ENCODE peak calls at places on chromosomes 3 and 15, in four cellular contexts. L, F, H and T are unnamed samples.

GRCh38 chr3:192879346-192880031 is 38.2 kb downstream of the MB21D2 start:
- DNase-seq in L (peak; percentile 83), F (peak; percentile 24), H (no peak), T (no peak)

GRCh38 chr3:9600597-9600996 is 47.0 kb upstream of the LHFPL4 start:
- DNase-seq in H (no peak), L (no peak), F (peak; percentile 73), T (no peak)

GRCh38 chr3:152460936-152461335 is 192.2 kb downstream of the MBNL1 start:
- DNase-seq in F (no peak), L (peak; percentile 5), H (no peak), T (no peak)

GRCh38 chr3:8451696-8452095 is 49.9 kb upstream of the LMCD1 start:
- DNase-seq in F (no peak), L (no peak), H (no peak), T (no peak)

GRCh38 chr3:12536423-12536822 is 8.9 kb downstream of the MKRN2OS start:
- DNase-seq in F (no peak), L (no peak), H (no peak), T (no peak)

GRCh38 chr15:85757939-85758654 is 36.6 kb downstream of the KLHL25 start:
- DNase-seq in H (no peak), F (no peak), L (no peak), T (no peak)

GRCh38 chr15:54149115-54149531 is 170.9 kb downstream of the UNC13C start:
- DNase-seq in F (no peak), L (no peak), H (no peak), T (no peak)

GRCh38 chr3:137695351-137695750 is 68.8 kb upstream of the SOX14 start:
- DNase-seq in L (no peak), H (no peak), F (no peak), T (no peak)

GRCh38 chr3:10716964-10717363 is 99.1 kb upstream of the SLC6A11 start:
- DNase-seq in F (no peak), H (no peak), L (no peak), T (no peak)

GRCh38 chr15:46146915-46147314 is 512.1 kb downstream of the SQOR start:
- DNase-seq in H (no peak), L (no peak), F (no peak), T (no peak)

GRCh38 chr3:27632431-27633223 is 89.5 kb downstream of the EOMES start:
- DNase-seq in H (no peak), F (peak; percentile 30), L (peak; percentile 27), T (no peak)

GRCh38 chr3:108092556-108092955 is 1.7 kb upstream of the CD47 start:
- DNase-seq in L (no peak), H (no peak), F (no peak), T (no peak)

GRCh38 chr3:165404357-165405042 is 208.3 kb upstream of the SLITRK3 start:
- DNase-seq in F (no peak), H (no peak), L (peak; percentile 5), T (no peak)

GRCh38 chr3:169085827-169086226 is 577.7 kb downstream of the MECOM start:
- DNase-seq in L (no peak), F (no peak), H (no peak), T (no peak)

DNA sequence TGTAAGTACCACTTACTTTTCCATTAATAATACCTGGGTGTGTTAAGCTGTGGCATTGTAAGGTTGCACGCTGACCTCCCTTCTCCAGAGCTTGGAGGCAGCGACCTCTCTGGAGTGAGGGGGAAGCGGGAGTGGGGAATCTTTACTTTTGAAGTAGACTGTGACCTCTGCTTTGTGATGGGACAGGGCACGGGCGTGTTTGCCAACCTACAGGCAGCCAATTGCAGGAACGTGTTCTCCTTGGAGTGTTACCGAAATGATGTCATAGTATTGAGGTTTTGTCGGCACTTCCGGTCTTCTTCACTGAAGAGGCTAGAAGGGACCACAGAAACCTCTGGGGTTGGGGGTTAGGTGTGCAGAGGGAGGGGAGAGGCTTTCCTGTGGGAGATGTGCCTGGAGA is 227.3 kb upstream of the C2CD4B start:
- DNase-seq in H (no peak), L (peak; percentile 75), F (no peak), T (no peak)
- TF ChIP-seq CTCF in H (no peak), L (peak; percentile 50), F (no peak), T (no peak)

GRCh38 chr15:82263350-82263749 is 732 bp downstream of the SAXO2 start:
- DNase-seq in H (no peak), L (peak; percentile 92), F (peak; percentile 2), T (no peak)
- TF ChIP-seq FOXM1 in H (no peak), L (no peak), F (no peak), T (no peak)

GRCh38 chr3:40780801-40781406 is 256.1 kb downstream of the ZNF621 start:
- DNase-seq in L (no peak), H (no peak), F (no peak), T (no peak)

GRCh38 chr3:40780341-40780800 is 255.6 kb downstream of the ZNF621 start:
- DNase-seq in F (no peak), L (peak; percentile 46), H (no peak), T (no peak)

GRCh38 chr3:40779039-40779438 is 254.3 kb downstream of the ZNF621 start:
- DNase-seq in F (no peak), L (no peak), H (no peak), T (no peak)

GRCh38 chr3:40782086-40782721 is 257.4 kb downstream of the ZNF621 start:
- DNase-seq in F (no peak), H (no peak), L (peak; percentile 37), T (no peak)
- TF ChIP-seq CTCF in F (no peak), H (peak; percentile 35), L (peak; percentile 41), T (peak; percentile 36)

DNA sequence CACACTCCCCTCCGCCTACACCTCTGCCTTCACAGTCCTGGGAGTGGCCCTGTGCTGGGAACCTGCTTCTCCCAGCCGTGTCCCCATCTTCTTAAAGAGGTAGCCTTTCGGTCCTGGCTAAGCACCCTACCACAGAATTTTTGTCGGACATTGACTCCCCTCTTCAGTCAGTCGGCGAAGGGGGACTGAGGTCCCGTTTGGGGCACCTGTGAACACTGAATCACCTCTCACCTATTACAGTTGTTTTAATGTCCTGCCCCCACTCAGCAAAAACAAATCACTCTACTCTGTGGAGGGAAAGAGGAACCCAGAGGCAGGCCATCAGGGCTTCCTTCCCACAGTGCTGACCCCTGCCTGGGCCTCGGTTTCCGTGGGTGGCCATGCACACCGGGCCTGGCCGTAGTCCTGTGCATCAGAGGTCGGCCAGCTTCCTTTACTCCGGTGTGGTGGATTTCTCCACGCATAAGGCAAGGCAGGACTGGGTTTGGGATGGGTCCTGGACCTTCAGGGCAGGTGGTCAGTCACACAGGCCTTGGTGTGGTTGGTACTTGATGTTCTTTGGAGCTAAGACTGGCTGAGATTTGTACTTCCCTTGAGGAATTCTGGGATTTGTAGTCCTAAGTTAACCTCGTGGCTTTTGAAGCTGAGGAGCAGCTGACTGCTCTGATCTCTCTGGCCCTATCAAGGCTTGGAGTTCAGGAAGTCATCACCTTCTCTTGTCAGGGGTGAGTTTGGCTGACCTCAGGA is 743 bp upstream of the FAM131A start:
- DNase-seq in F (peak; percentile 67), L (peak; percentile 62), H (no peak), T (no peak)
- TF ChIP-seq FOXM1 in F (no peak), L (no peak), H (no peak), T (no peak)

DNA sequence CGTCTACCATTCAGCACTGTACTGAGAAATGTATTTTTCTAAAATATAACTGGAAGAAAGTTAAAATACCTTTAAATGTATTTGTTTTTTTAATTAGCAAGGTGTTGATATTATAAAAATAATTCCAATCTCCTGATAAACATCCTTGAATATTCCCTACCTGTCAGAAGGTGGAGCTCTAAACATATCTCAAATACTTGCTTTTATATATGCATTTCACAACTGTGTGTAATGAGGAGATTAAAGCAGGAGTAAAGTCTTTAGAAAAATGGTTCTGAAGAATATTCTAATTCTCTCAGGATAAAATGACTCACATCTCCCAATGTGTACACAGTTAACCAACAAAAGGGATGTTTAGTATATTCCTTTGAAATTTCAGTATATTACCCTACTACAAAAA is 422.7 kb downstream of the PLCL2 start:
- DNase-seq in L (no peak), H (no peak), F (no peak), T (no peak)
- TF ChIP-seq CTCF in L (no peak), H (no peak), F (peak; percentile 15), T (no peak)